ENCODE peak calls at places on chromosomes 6 and 20, in six cellular contexts. One of them, this sample, is unnamed. For H3K27me3, the result is how much of the 10 kb centered on the place peaks cover.

GRCh38 chr20:61965606-61966491 is 99.8 kb downstream of the TAF4 start:
- DNase-seq in Peyer's patch: no peak
- DNase-seq in upper lobe of right lung: no peak
- DNase-seq in WERI-Rb-1: peak
- DNase-seq in GM23248: no peak
- DNase-seq in iPS DF 6.9: no peak
- DNase-seq in this sample: no peak

GRCh38 chr6:36318690-36319435 is 17.8 kb downstream of the BNIP5 start:
- DNase-seq in Peyer's patch: no peak
- DNase-seq in WERI-Rb-1: no peak
- DNase-seq in upper lobe of right lung: no peak
- DNase-seq in GM23248: no peak
- DNase-seq in iPS DF 6.9: no peak
- DNase-seq in this sample: no peak

GRCh38 chr6:35664945-35665344 is 23.8 kb downstream of the FKBP5 start:
- DNase-seq in GM23248: peak
- DNase-seq in upper lobe of right lung: no peak
- DNase-seq in WERI-Rb-1: no peak
- DNase-seq in iPS DF 6.9: no peak
- DNase-seq in Peyer's patch: no peak
- DNase-seq in this sample: peak

GRCh38 chr6:28258877-28259777 is at the start of gene NKAPL:
- DNase-seq in iPS DF 6.9: no peak
- DNase-seq in WERI-Rb-1: no peak
- DNase-seq in upper lobe of right lung: peak
- DNase-seq in GM23248: peak
- DNase-seq in Peyer's patch: peak
- DNase-seq in this sample: no peak

GRCh38 chr20:61271273-61272221 is 19.5 kb downstream of the CDH4 start:
- DNase-seq in WERI-Rb-1: no peak
- DNase-seq in iPS DF 6.9: no peak
- DNase-seq in GM23248: no peak
- DNase-seq in upper lobe of right lung: no peak
- DNase-seq in Peyer's patch: no peak
- DNase-seq in this sample: no peak

GRCh38 chr6:26390504-26390903 is 7.6 kb downstream of the BTN2A2 start:
- DNase-seq in GM23248: no peak
- DNase-seq in iPS DF 6.9: no peak
- DNase-seq in WERI-Rb-1: no peak
- DNase-seq in Peyer's patch: no peak
- DNase-seq in upper lobe of right lung: no peak
- DNase-seq in this sample: no peak

GRCh38 chr20:44398303-44398702 is 42.8 kb downstream of the HNF4A start:
- DNase-seq in iPS DF 6.9: no peak
- DNase-seq in upper lobe of right lung: no peak
- DNase-seq in GM23248: peak
- DNase-seq in Peyer's patch: no peak
- DNase-seq in WERI-Rb-1: no peak
- DNase-seq in this sample: peak

GRCh38 chr6:42979523-42980177 is 669 bp upstream of the PEX6 start:
- DNase-seq in GM23248: peak
- DNase-seq in WERI-Rb-1: no peak
- DNase-seq in Peyer's patch: no peak
- DNase-seq in upper lobe of right lung: no peak
- DNase-seq in iPS DF 6.9: no peak
- DNase-seq in this sample: no peak

GRCh38 chr6:13528232-13528631 is 40.8 kb upstream of the GFOD1 start:
- DNase-seq in WERI-Rb-1: no peak
- DNase-seq in GM23248: peak
- DNase-seq in Peyer's patch: no peak
- DNase-seq in iPS DF 6.9: no peak
- DNase-seq in upper lobe of right lung: no peak
- DNase-seq in this sample: peak

GRCh38 chr6:50602191-50602810 is 111.0 kb upstream of the TFAP2D start:
- DNase-seq in Peyer's patch: no peak
- DNase-seq in WERI-Rb-1: peak
- DNase-seq in upper lobe of right lung: no peak
- DNase-seq in iPS DF 6.9: no peak
- DNase-seq in GM23248: peak
- DNase-seq in this sample: peak

GRCh38 chr6:149766156-149766768 is 16.7 kb downstream of the PCMT1 start:
- DNase-seq in upper lobe of right lung: no peak
- DNase-seq in Peyer's patch: peak
- DNase-seq in WERI-Rb-1: no peak
- DNase-seq in iPS DF 6.9: no peak
- DNase-seq in GM23248: peak
- DNase-seq in this sample: no peak

GRCh38 chr6:105509506-105510331 is 106.8 kb upstream of the PREP start:
- DNase-seq in WERI-Rb-1: peak
- DNase-seq in upper lobe of right lung: no peak
- DNase-seq in iPS DF 6.9: no peak
- DNase-seq in Peyer's patch: no peak
- DNase-seq in GM23248: no peak
- DNase-seq in this sample: peak

GRCh38 chr6:169804427-169804826 is 53.0 kb downstream of the ERMARD start:
- DNase-seq in iPS DF 6.9: no peak
- DNase-seq in Peyer's patch: no peak
- DNase-seq in WERI-Rb-1: no peak
- DNase-seq in upper lobe of right lung: no peak
- DNase-seq in GM23248: no peak
- DNase-seq in this sample: no peak

GRCh38 chr6:72967329-72967728 is 258.0 kb downstream of the KHDC1L start:
- DNase-seq in GM23248: no peak
- DNase-seq in Peyer's patch: no peak
- DNase-seq in WERI-Rb-1: no peak
- DNase-seq in iPS DF 6.9: no peak
- DNase-seq in upper lobe of right lung: no peak
- DNase-seq in this sample: no peak

GRCh38 chr6:113169484-113169883 is 687.7 kb upstream of the MARCKS start:
- DNase-seq in iPS DF 6.9: no peak
- DNase-seq in GM23248: peak
- DNase-seq in WERI-Rb-1: no peak
- DNase-seq in Peyer's patch: no peak
- DNase-seq in upper lobe of right lung: no peak
- DNase-seq in this sample: no peak

GRCh38 chr6:125300992-125301434 is 754 bp downstream of the HDDC2 start:
- DNase-seq in iPS DF 6.9: no peak
- DNase-seq in GM23248: peak
- DNase-seq in upper lobe of right lung: no peak
- DNase-seq in WERI-Rb-1: no peak
- DNase-seq in Peyer's patch: no peak
- DNase-seq in this sample: peak

GRCh38 chr6:25423358-25423757 is 144.2 kb downstream of the CARMIL1 start:
- DNase-seq in GM23248: no peak
- DNase-seq in iPS DF 6.9: no peak
- DNase-seq in Peyer's patch: no peak
- DNase-seq in upper lobe of right lung: no peak
- DNase-seq in WERI-Rb-1: no peak
- DNase-seq in this sample: no peak

GRCh38 chr6:157226026-157226639 is 97.2 kb downstream of the TMEM242 start:
- DNase-seq in iPS DF 6.9: no peak
- DNase-seq in Peyer's patch: peak
- DNase-seq in GM23248: peak
- DNase-seq in WERI-Rb-1: no peak
- DNase-seq in upper lobe of right lung: no peak
- DNase-seq in this sample: no peak

GRCh38 chr6:132974122-132974521 is 159.8 kb downstream of the RPS12 start:
- DNase-seq in iPS DF 6.9: no peak
- DNase-seq in upper lobe of right lung: no peak
- DNase-seq in GM23248: no peak
- DNase-seq in Peyer's patch: no peak
- DNase-seq in WERI-Rb-1: no peak
- DNase-seq in this sample: no peak

GRCh38 chr6:33850294-33850693 is 46.5 kb upstream of the MLN start:
- DNase-seq in Peyer's patch: no peak
- DNase-seq in iPS DF 6.9: no peak
- DNase-seq in WERI-Rb-1: no peak
- DNase-seq in upper lobe of right lung: no peak
- DNase-seq in GM23248: no peak
- DNase-seq in this sample: no peak
- H3K27me3 ChIP-seq in Peyer's patch: under half
- H3K27me3 ChIP-seq in iPS DF 6.9: under half
- H3K27me3 ChIP-seq in WERI-Rb-1: under half
- H3K27me3 ChIP-seq in upper lobe of right lung: under half
- H3K27me3 ChIP-seq in GM23248: under half
- H3K27me3 ChIP-seq in this sample: under half

GRCh38 chr20:50783903-50784302 is 11.0 kb upstream of the BCAS4 start:
- DNase-seq in Peyer's patch: no peak
- DNase-seq in iPS DF 6.9: no peak
- DNase-seq in upper lobe of right lung: no peak
- DNase-seq in WERI-Rb-1: peak
- DNase-seq in GM23248: no peak
- DNase-seq in this sample: no peak
- H3K27ac ChIP-seq in Peyer's patch: no peak
- H3K27ac ChIP-seq in iPS DF 6.9: no peak
- H3K27ac ChIP-seq in upper lobe of right lung: no peak
- H3K27ac ChIP-seq in WERI-Rb-1: no peak
- H3K27ac ChIP-seq in GM23248: no peak
- H3K27ac ChIP-seq in this sample: no peak

DNA sequence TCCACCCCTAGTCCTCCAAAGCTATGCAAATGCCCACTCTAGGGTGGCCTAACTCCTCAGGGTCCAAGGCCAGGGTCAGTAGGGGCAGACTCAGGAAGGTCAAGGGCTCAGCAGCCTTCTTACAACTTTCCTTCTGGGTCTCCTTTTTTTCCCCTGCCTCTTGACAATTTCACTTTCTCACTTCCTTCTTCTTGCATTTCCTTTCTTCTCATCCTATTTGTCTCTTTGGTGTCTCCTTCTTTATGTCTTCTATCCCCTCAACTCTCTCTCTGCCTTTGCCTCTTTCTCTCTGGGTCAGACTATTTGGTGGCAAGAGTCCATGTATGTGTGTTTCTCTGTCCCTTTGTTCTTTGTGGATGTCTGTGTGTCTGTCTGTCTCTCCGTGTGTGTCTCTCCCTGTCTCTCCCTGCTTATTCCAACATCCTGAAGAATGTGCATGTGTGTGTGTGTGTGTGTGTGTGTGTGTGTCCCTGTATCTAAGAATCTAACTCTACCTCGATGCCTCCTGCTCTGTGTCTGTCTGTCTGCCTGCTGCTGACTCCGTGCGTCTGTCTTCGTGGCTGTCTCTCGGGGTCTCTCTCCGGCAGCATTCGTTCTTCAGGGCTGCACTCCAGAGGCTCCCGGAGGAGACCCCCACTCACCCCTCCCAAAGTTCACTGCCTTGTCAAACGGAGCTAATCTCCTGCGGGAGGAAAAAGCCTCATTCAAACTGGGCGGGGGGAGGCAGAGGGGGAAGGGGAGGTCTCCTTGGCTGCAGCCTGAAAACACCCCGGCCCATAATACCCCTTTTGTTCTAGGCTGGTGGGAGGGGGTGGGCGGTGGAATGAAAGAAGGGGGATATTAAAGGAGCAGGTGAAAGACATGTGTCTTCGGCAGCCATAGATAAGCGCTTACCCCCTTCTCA is 51.7 kb upstream of the FOXP4 start:
- DNase-seq in upper lobe of right lung: no peak
- DNase-seq in WERI-Rb-1: peak
- DNase-seq in GM23248: no peak
- DNase-seq in iPS DF 6.9: no peak
- DNase-seq in Peyer's patch: no peak
- DNase-seq in this sample: no peak
- H3K4me3 ChIP-seq in upper lobe of right lung: no peak
- H3K4me3 ChIP-seq in WERI-Rb-1: no peak
- H3K4me3 ChIP-seq in GM23248: no peak
- H3K4me3 ChIP-seq in iPS DF 6.9: no peak
- H3K4me3 ChIP-seq in Peyer's patch: no peak
- H3K4me3 ChIP-seq in this sample: no peak

GRCh38 chr20:33203444-33203843 is 13.7 kb upstream of the BPIFA3 start:
- DNase-seq in Peyer's patch: no peak
- DNase-seq in iPS DF 6.9: no peak
- DNase-seq in GM23248: no peak
- DNase-seq in upper lobe of right lung: no peak
- DNase-seq in WERI-Rb-1: no peak
- DNase-seq in this sample: no peak

GRCh38 chr20:33199026-33199425 is 18.1 kb upstream of the BPIFA3 start:
- DNase-seq in iPS DF 6.9: no peak
- DNase-seq in Peyer's patch: no peak
- DNase-seq in WERI-Rb-1: no peak
- DNase-seq in GM23248: no peak
- DNase-seq in upper lobe of right lung: no peak
- DNase-seq in this sample: no peak

DNA sequence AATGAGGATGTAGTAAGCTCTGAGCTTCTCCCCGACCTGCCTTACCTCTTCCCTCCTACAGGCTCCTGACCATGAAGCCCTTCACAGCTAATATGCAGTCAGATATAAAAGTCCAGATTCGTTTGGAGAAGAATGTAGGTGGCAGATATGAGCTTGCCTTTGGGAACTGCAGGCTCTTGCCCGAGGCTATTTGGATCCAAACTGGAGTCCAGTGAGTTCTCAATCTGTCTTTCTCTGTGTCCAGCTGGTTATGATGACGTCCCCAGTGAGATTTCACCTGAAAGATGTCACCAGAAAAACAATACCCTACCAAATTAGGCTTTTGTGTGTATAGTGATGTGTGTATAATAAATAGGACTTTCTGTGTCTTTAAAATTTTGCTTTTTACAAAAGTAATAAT is 14.7 kb upstream of the BPIFA3 start:
- DNase-seq in upper lobe of right lung: no peak
- DNase-seq in WERI-Rb-1: no peak
- DNase-seq in Peyer's patch: no peak
- DNase-seq in GM23248: no peak
- DNase-seq in iPS DF 6.9: no peak
- DNase-seq in this sample: no peak
- H3K27me3 ChIP-seq in upper lobe of right lung: under half
- H3K27me3 ChIP-seq in WERI-Rb-1: under half
- H3K27me3 ChIP-seq in Peyer's patch: under half
- H3K27me3 ChIP-seq in GM23248: under half
- H3K27me3 ChIP-seq in iPS DF 6.9: under half
- H3K27me3 ChIP-seq in this sample: under half

DNA sequence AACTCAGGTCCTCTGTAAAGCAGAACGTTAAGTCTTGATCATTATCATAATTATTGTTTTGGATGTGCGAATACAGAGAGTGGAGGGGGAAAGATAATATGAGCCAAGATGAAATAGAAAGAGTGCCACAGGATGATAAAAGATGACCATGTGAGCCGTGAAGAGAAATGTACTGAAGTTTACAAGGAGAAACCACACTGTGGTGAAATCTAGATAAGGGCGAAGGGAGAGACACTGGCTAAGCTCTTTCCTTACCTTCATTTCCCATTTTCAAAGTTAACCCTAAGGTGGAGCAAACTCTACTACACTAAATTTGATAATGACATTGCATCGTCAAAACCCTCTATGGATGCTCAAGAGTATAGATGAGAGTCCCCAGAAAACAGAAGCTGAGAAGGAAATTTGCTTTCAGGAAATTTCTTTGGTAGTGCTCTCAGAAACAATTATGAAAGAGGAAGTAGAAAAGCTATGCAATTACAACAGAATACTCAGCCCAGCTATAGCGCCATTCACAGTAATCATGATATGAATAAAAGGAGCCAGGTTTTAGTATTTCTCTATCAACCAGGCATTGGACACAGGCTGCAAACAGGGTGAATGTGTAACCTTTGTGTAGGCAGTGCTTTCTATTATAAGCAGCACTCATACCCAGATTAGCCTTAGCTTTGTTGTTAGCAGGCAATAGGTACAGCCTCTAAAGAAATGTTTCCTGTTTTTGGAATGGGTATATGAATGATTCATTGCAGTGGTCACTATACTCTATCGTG is 1080.7 kb downstream of the GRIK2 start:
- DNase-seq in upper lobe of right lung: no peak
- DNase-seq in Peyer's patch: no peak
- DNase-seq in GM23248: no peak
- DNase-seq in iPS DF 6.9: no peak
- DNase-seq in WERI-Rb-1: no peak
- DNase-seq in this sample: no peak
- H3K27ac ChIP-seq in upper lobe of right lung: no peak
- H3K27ac ChIP-seq in Peyer's patch: no peak
- H3K27ac ChIP-seq in GM23248: no peak
- H3K27ac ChIP-seq in iPS DF 6.9: no peak
- H3K27ac ChIP-seq in WERI-Rb-1: no peak
- H3K27ac ChIP-seq in this sample: no peak